ENCODE peak calls at places on chromosome 18, in eight cellular contexts. T, G, H, Q, R, O, K and W are unnamed samples.

GRCh38 chr18:22204996-22205395 is 35.6 kb downstream of the GATA6 start:
- DNase-seq in T (no peak), G (no peak), H (no peak), Q (no peak), R (no peak), O (no peak), K (no peak), W (no peak)

GRCh38 chr18:43574974-43575373 is 297.7 kb upstream of the SYT4 start:
- DNase-seq in T (no peak), G (no peak), H (no peak), Q (no peak), R (no peak), O (no peak), K (no peak), W (no peak)

GRCh38 chr18:25136416-25137132 is 215.4 kb downstream of the ZNF521 start:
- DNase-seq in T (no peak), G (no peak), H (no peak), Q (peak), R (no peak), O (no peak), K (no peak), W (no peak)

GRCh38 chr18:21012308-21012707 is 99.3 kb downstream of the ROCK1 start:
- DNase-seq in T (no peak), G (no peak), H (no peak), Q (no peak), R (no peak), O (no peak), K (no peak), W (no peak)

GRCh38 chr18:11760498-11761158 is 71.6 kb downstream of the GNAL start:
- DNase-seq in T (no peak), G (no peak), H (no peak), Q (no peak), R (no peak), O (peak), K (no peak), W (no peak)

GRCh38 chr18:9526458-9526857 is 51.1 kb downstream of the RALBP1 start:
- DNase-seq in T (no peak), G (no peak), H (no peak), Q (peak), R (no peak), O (no peak), K (no peak), W (no peak)

GRCh38 chr18:11728247-11728646 is 39.2 kb downstream of the GNAL start:
- DNase-seq in T (no peak), G (no peak), H (no peak), Q (peak), R (no peak), O (no peak), K (peak), W (no peak)

GRCh38 chr18:3710712-3711269 is 260.8 kb downstream of the TGIF1 start:
- DNase-seq in T (no peak), G (peak), H (peak), Q (peak), R (peak), O (no peak), K (no peak), W (no peak)

GRCh38 chr18:24959100-24959499 is 392.9 kb downstream of the ZNF521 start:
- DNase-seq in T (no peak), G (no peak), H (no peak), Q (no peak), R (no peak), O (no peak), K (no peak), W (no peak)

GRCh38 chr18:45980229-45980628 is 13.1 kb upstream of the EPG5 start:
- DNase-seq in T (no peak), G (no peak), H (no peak), Q (no peak), R (no peak), O (no peak), K (no peak), W (no peak)

GRCh38 chr18:22705328-22705727 is 227.8 kb upstream of the RBBP8 start:
- DNase-seq in T (no peak), G (peak), H (no peak), Q (peak), R (no peak), O (no peak), K (no peak), W (no peak)

GRCh38 chr18:56990678-56991077 is 156.2 kb upstream of the BOD1L2 start:
- DNase-seq in T (no peak), G (no peak), H (no peak), Q (no peak), R (no peak), O (no peak), K (no peak), W (no peak)

GRCh38 chr18:56999823-57000222 is 147.1 kb upstream of the BOD1L2 start:
- DNase-seq in T (no peak), G (no peak), H (no peak), Q (no peak), R (no peak), O (no peak), K (no peak), W (no peak)

GRCh38 chr18:56997200-56997599 is 149.7 kb upstream of the BOD1L2 start:
- DNase-seq in T (no peak), G (no peak), H (no peak), Q (no peak), R (no peak), O (no peak), K (no peak), W (no peak)

GRCh38 chr18:56992777-56993176 is 154.1 kb upstream of the BOD1L2 start:
- DNase-seq in T (no peak), G (peak), H (no peak), Q (peak), R (no peak), O (no peak), K (no peak), W (no peak)

DNA sequence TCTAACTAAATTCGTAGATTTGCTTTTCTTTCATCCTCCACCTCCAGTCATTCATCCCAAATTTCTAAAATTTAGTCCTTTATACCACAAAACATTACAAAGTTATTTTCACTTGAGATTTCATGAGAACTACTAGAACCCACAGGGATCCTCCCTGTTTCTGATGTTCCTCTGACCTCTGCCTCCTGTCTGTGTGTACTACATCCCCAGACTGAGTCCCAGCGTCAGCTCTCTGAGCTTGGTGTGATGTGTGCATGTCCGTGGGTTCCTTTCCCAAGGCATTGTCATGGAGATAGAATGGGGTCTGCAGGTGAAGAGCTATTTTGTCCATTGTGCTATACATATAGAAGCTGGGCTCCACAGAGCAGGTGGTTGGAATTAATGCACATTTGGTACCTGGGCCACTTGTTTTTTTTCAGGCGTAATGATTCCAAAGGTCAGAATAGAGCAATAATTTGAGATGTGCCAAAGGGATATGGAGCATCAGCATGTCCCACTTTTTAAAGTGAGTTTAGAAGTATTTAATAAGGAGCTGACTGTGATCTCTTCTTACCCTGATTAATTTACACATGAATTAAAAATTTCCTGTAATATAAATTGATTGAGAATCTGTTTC is 151.2 kb upstream of the BOD1L2 start:
- DNase-seq in T (no peak), G (no peak), H (no peak), Q (no peak), R (no peak), O (no peak), K (peak), W (no peak)
- TF ChIP-seq CTCF in T (peak), G (no peak), H (no peak), Q (peak), R (no peak), O (no peak), K (peak), W (no peak)

DNA sequence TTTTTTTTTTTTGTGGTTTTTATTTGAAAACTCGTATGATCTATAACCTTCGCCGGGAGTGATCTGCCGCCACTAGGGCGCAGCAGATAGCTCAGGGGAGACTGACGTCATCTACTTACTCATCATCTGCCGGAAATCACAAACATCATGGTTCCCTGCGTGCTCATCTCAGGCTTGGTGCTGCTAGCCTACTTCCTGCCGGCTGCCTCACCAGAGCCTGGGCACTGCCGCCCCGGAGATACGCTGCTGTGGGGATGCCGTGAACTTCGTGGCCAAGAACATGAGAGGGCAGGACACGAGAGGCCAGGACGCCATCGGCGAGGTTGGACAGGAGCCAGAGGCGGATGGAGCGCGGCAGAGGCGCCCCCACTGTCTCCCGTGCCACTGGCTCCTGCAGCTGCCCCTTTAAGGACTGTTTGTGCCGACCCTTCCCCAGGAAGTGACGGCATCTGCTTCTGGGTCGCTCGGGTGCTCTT is 68.8 kb downstream of the DOK6 start:
- DNase-seq in T (no peak), G (no peak), H (peak), Q (no peak), R (no peak), O (no peak), K (peak), W (peak)
- TF ChIP-seq CTCF in T (peak), G (peak), H (no peak), Q (peak), R (no peak), O (peak), K (peak), W (no peak)

DNA sequence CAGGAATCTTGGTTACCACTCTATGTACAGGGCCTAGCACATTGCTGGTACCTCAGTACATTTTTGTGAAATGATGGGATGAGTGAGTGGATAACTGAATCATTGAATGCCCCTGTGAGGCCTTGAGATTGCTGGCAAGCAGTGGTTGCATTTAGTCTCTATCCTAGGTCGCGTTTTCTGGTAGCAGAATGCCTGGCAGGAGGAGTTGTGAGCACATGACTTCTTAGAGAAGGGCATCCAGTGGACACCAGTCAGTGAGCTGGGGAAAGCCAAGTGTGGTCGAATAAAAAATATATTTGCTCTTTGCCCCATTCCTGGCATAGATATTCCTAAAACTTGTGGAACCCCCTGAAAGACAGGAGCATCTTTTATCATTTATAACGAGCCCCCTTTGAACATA is 61.8 kb upstream of the SMAD2 start:
- DNase-seq in T (no peak), G (no peak), H (no peak), Q (no peak), R (no peak), O (no peak), K (no peak), W (no peak)
- TF ChIP-seq CTCF in T (no peak), G (no peak), H (no peak), Q (no peak), R (no peak), O (no peak), K (no peak), W (no peak)

DNA sequence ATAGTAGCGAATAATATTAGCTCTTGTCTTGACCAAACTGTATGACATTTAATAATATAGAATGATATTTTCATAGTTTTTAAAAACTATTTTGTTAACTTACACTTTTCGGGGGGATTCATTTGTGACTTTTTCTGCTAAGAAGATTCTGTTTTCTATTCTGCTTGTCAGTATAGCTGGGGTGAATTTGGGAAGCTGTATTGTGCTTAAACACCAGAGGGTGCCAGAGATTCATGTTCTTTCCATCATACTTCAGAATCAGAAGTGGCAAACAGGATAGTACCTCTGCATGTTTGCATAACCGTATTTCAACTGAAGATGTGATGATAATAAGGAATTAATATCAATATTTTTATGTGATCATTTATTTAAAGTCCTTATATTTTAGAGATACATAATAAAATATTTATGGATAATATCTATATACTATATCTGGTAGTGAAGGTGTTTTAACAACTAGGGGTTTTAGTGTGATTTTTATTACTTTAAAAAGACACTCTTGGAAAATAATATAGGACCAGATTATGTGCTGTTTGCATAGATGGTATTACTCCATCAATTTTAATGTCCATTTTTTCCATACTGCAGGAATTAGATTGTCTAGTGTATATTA is 81.0 kb downstream of the TAF4B start:
- DNase-seq in T (no peak), G (peak), H (peak), Q (peak), R (no peak), O (peak), K (peak), W (peak)
- TF ChIP-seq CTCF in T (peak), G (peak), H (peak), Q (peak), R (peak), O (peak), K (peak), W (peak)

GRCh38 chr18:62037989-62038778 is 145.4 kb upstream of the RNF152 start:
- DNase-seq in T (no peak), G (peak), H (no peak), Q (no peak), R (no peak), O (no peak), K (no peak), W (no peak)
- TF ChIP-seq CTCF in T (no peak), G (no peak), H (no peak), Q (no peak), R (no peak), O (no peak), K (no peak), W (no peak)

DNA sequence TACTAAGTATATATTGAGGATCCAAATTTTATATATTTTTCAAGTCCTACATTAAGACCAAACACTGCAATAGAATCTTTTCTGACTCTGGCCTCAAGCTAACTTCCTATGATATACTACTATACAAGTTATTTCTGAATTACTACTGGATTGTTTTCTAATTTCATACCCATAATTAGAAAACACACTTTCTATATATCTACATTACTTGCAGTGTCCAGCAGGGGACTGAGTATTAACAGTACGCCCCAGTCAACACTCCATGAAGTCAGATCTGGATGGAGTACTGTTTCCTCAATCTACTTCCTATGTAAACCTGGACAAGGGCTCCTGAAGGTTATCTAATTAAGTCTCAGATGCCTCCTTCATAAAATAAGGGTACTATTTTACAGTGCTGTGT is 26.5 kb downstream of the RMP24 start:
- DNase-seq in T (no peak), G (no peak), H (no peak), Q (no peak), R (no peak), O (no peak), K (no peak), W (no peak)
- TF ChIP-seq CTCF in T (peak), G (peak), H (peak), Q (peak), R (no peak), O (no peak), K (peak), W (peak)